ENCODE peak calls at places on chromosomes 12 and 14, in six cellular contexts. Q is HepG2, W is KG1, X is fibroblast of lung, L is prostate gland, D is right cardiac atrium. Y is an unnamed sample.

GRCh38 chr12:57887631-57888406 is 41.3 kb upstream of the CTDSP2 start:
- DNase-seq in Q (no peak), W (no peak), X (peak), L (peak), D (peak), Y (no peak)

GRCh38 chr14:94921870-94922585 is 152.1 kb upstream of the GSC start:
- DNase-seq in Q (no peak), W (no peak), X (no peak), L (no peak), D (no peak), Y (no peak)

GRCh38 chr12:45762185-45763110 is 32.9 kb downstream of the ARID2 start:
- DNase-seq in Q (peak), W (no peak), X (peak), L (peak), D (no peak), Y (no peak)

GRCh38 chr12:62848418-62848817 is 86.5 kb downstream of the PPM1H start:
- DNase-seq in Q (no peak), W (no peak), X (peak), L (no peak), D (no peak), Y (peak)

GRCh38 chr12:9649532-9649940 is 20.0 kb upstream of the CLEC2D start:
- DNase-seq in Q (no peak), W (no peak), X (no peak), L (no peak), D (no peak), Y (no peak)

GRCh38 chr12:109544955-109545531 is 28.3 kb downstream of the MMAB start:
- DNase-seq in Q (no peak), W (no peak), X (peak), L (no peak), D (no peak), Y (peak)

GRCh38 chr14:32724864-32725550 is 213.7 kb upstream of the NPAS3 start:
- DNase-seq in Q (no peak), W (no peak), X (peak), L (no peak), D (peak), Y (peak)

GRCh38 chr12:76219806-76220205 is 128.4 kb downstream of the BBS10 start:
- DNase-seq in Q (peak), W (no peak), X (no peak), L (no peak), D (no peak), Y (no peak)

GRCh38 chr12:130552483-130552996 is 163.6 kb downstream of the RIMBP2 start:
- DNase-seq in Q (no peak), W (no peak), X (no peak), L (no peak), D (no peak), Y (no peak)

GRCh38 chr14:91889477-91890211 is 22.3 kb upstream of the TC2N start:
- DNase-seq in Q (no peak), W (no peak), X (no peak), L (peak), D (peak), Y (no peak)

GRCh38 chr14:61153436-61153835 is 127.7 kb downstream of the TMEM30B start:
- DNase-seq in Q (peak), W (no peak), X (peak), L (no peak), D (no peak), Y (no peak)

GRCh38 chr14:99706121-99706900 is 22.2 kb downstream of the CYP46A1 start:
- DNase-seq in Q (no peak), W (no peak), X (no peak), L (no peak), D (no peak), Y (no peak)

GRCh38 chr12:570237-570925 is 92.9 kb downstream of the NINJ2 start:
- DNase-seq in Q (peak), W (no peak), X (peak), L (peak), D (peak), Y (peak)

GRCh38 chr14:105414456-105415371 is 4.9 kb upstream of the MTA1 start:
- DNase-seq in Q (peak), W (peak), X (peak), L (peak), D (peak), Y (no peak)

GRCh38 chr14:54567224-54567633 is 301 bp downstream of the SAMD4A start:
- DNase-seq in Q (no peak), W (no peak), X (peak), L (peak), D (no peak), Y (no peak)

GRCh38 chr14:36505193-36505815 is 14.7 kb downstream of the NKX2-1 start:
- DNase-seq in Q (no peak), W (no peak), X (no peak), L (no peak), D (no peak), Y (no peak)

GRCh38 chr12:67759829-67760228 is 111.3 kb downstream of the DYRK2 start:
- DNase-seq in Q (no peak), W (no peak), X (no peak), L (no peak), D (no peak), Y (no peak)

GRCh38 chr12:87196329-87196728 is 832.9 kb downstream of the C12orf50 start:
- DNase-seq in Q (no peak), W (no peak), X (peak), L (no peak), D (no peak), Y (peak)

GRCh38 chr12:91513354-91513753 is 330.7 kb upstream of the DCN start:
- DNase-seq in Q (no peak), W (no peak), X (no peak), L (no peak), D (no peak), Y (no peak)

GRCh38 chr14:36515105-36515593 is 4.9 kb downstream of the NKX2-1 start:
- DNase-seq in Q (no peak), W (no peak), X (no peak), L (no peak), D (no peak), Y (no peak)

GRCh38 chr14:41609704-41610183 is 3.1 kb downstream of the LRFN5 start:
- DNase-seq in Q (no peak), W (no peak), X (peak), L (peak), D (peak), Y (no peak)

GRCh38 chr14:99169776-99170356 is 102.1 kb downstream of the BCL11B start:
- DNase-seq in Q (no peak), W (no peak), X (no peak), L (no peak), D (no peak), Y (no peak)

GRCh38 chr12:10178766-10179165 is at the start of gene TMEM52B:
- DNase-seq in Q (no peak), W (no peak), X (no peak), L (no peak), D (no peak), Y (no peak)

Y was measured in NCI-H226.